ENCODE peak calls at places on chromosome 1, in six cellular contexts. D is IMR-90, R is prostate gland, Q is psoas muscle, V is thoracic aorta, L is aorta. F is an unnamed sample.

GRCh38 chr1:211959680-211960079 is 75.7 kb downstream of the INTS7 start:
- DNase-seq in D (no peak), R (no peak), Q (peak; percentile 43), V (no peak), L (no peak), F (no peak)

GRCh38 chr1:168717906-168718891 is 10.8 kb downstream of the DPT start:
- DNase-seq in D (no peak), R (no peak), Q (no peak), V (no peak), L (peak; percentile 61), F (no peak)

GRCh38 chr1:234478481-234479309 is at the start of gene TARBP1:
- DNase-seq in D (peak; percentile 78), R (peak; percentile 53), Q (peak; percentile 86), V (no peak), L (peak; percentile 83), F (peak; percentile 80)

GRCh38 chr1:91608876-91609275 is 108.2 kb downstream of the CDC7 start:
- DNase-seq in D (peak; percentile 96), R (no peak), Q (no peak), V (no peak), L (no peak), F (no peak)

GRCh38 chr1:173255214-173255813 is 48.2 kb upstream of the TNFSF4 start:
- DNase-seq in D (peak; percentile 61), R (no peak), Q (no peak), V (no peak), L (no peak), F (no peak)

GRCh38 chr1:197692965-197693364 is 82.3 kb downstream of the DENND1B start:
- DNase-seq in D (peak; percentile 31), R (no peak), Q (no peak), V (no peak), L (no peak), F (no peak)

GRCh38 chr1:45864124-45864721 is 60.8 kb downstream of the MAST2 start:
- DNase-seq in D (no peak), R (no peak), Q (no peak), V (no peak), L (no peak), F (no peak)

GRCh38 chr1:162388615-162389014 is 7.1 kb downstream of the C1orf226 start:
- DNase-seq in D (no peak), R (no peak), Q (no peak), V (no peak), L (no peak), F (no peak)

GRCh38 chr1:10773851-10774614 is 22.4 kb downstream of the CASZ1 start:
- DNase-seq in D (no peak), R (no peak), Q (peak; percentile 16), V (no peak), L (no peak), F (peak; percentile 24)

GRCh38 chr1:210201671-210202070 is 30.9 kb upstream of the SERTAD4 start:
- DNase-seq in D (peak; percentile 27), R (no peak), Q (no peak), V (no peak), L (no peak), F (no peak)

GRCh38 chr1:10106241-10106640 is 73.5 kb downstream of the UBE4B start:
- DNase-seq in D (no peak), R (no peak), Q (peak; percentile 58), V (no peak), L (no peak), F (no peak)

GRCh38 chr1:26165126-26165892 is 3.5 kb downstream of the C1orf232 start:
- DNase-seq in D (peak; percentile 23), R (no peak), Q (no peak), V (no peak), L (no peak), F (no peak)

GRCh38 chr1:202143768-202144509 is 598 bp downstream of the ARL8A start:
- DNase-seq in D (no peak), R (no peak), Q (peak; percentile 73), V (no peak), L (peak; percentile 75), F (peak; percentile 75)

GRCh38 chr1:160225345-160225744 is 20.2 kb downstream of the PEA15 start:
- DNase-seq in D (no peak), R (no peak), Q (no peak), V (no peak), L (no peak), F (no peak)

GRCh38 chr1:20058531-20058930 is 11.5 kb upstream of the PLA2G5 start:
- DNase-seq in D (peak; percentile 82), R (no peak), Q (no peak), V (no peak), L (no peak), F (no peak)

GRCh38 chr1:143698016-143698415 is 273.8 kb downstream of the FAM72C start:
- DNase-seq in D (no peak), R (no peak), Q (no peak), V (no peak), L (no peak), F (peak; percentile 65)

GRCh38 chr1:2614145-2614544 is 18.7 kb downstream of the MMEL1 start:
- DNase-seq in D (no peak), R (no peak), Q (no peak), V (no peak), L (no peak), F (no peak)
- H3K27me3 ChIP-seq in D (no peaks in the 10 kb centered on the region), R (no peaks in the 10 kb centered on the region), Q (peaks cover 4% of the 10 kb centered on the region), V (no peaks in the 10 kb centered on the region), L (no peaks in the 10 kb centered on the region), F (peaks cover 5% of the 10 kb centered on the region)

GRCh38 chr1:23367791-23368561 is 1.7 kb downstream of the ZNF436 start:
- DNase-seq in D (peak; percentile 99), R (peak; percentile 99), Q (peak; percentile 99), V (peak; percentile 93), L (peak; percentile 99), F (peak; percentile 99)
- H3K27me3 ChIP-seq in D (no peaks in the 10 kb centered on the region), R (no peaks in the 10 kb centered on the region), Q (no peaks in the 10 kb centered on the region), V (no peaks in the 10 kb centered on the region), L (no peaks in the 10 kb centered on the region), F (no peaks in the 10 kb centered on the region)

GRCh38 chr1:12773438-12773837 is at the start of gene PRAMEF12:
- DNase-seq in D (no peak), R (no peak), Q (no peak), V (no peak), L (no peak), F (no peak)
- H3K27me3 ChIP-seq in D (no peaks in the 10 kb centered on the region), R (peaks cover 3% of the 10 kb centered on the region), Q (no peaks in the 10 kb centered on the region), V (no peaks in the 10 kb centered on the region), L (no peaks in the 10 kb centered on the region), F (peaks cover 8% of the 10 kb centered on the region)

GRCh38 chr1:21663251-21663950 is 5.8 kb downstream of the RAP1GAP start:
- DNase-seq in D (no peak), R (no peak), Q (no peak), V (no peak), L (peak; percentile 21), F (no peak)
- H3K27me3 ChIP-seq in D (peaks cover 82% of the 10 kb centered on the region), R (no peaks in the 10 kb centered on the region), Q (peaks cover 19% of the 10 kb centered on the region), V (no peaks in the 10 kb centered on the region), L (no peaks in the 10 kb centered on the region), F (peaks cover 41% of the 10 kb centered on the region)

GRCh38 chr1:29896300-29896699 is 660.0 kb downstream of the PTPRU start:
- DNase-seq in D (no peak), R (no peak), Q (no peak), V (no peak), L (no peak), F (no peak)

GRCh38 chr1:29895201-29895600 is 658.9 kb downstream of the PTPRU start:
- DNase-seq in D (no peak), R (no peak), Q (no peak), V (no peak), L (no peak), F (no peak)

GRCh38 chr1:29893806-29894205 is 657.5 kb downstream of the PTPRU start:
- DNase-seq in D (no peak), R (no peak), Q (no peak), V (no peak), L (no peak), F (no peak)

GRCh38 chr1:29893036-29893723 is 656.9 kb downstream of the PTPRU start:
- DNase-seq in D (no peak), R (no peak), Q (no peak), V (no peak), L (no peak), F (no peak)

DNA sequence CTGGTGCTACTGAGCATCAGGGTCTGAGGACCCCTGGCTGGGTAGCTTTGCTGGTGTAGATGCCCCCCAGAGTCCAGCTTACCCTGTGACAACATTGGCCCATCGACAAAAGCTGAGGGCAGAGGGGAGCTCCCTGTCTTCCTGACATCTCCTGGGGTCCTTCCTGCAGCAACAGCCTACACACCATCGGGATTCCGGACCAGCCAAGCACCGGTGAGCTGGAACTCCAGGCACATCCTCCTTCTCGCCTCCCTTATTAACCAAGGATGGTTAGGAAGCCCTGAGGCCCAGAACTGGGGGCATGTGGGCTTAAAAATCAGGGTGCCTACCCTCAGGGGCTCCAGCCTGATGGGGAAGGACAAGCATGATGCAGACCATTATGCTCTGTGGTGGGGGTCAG is 658.0 kb downstream of the PTPRU start:
- DNase-seq in D (no peak), R (no peak), Q (no peak), V (no peak), L (no peak), F (no peak)
- H3K27me3 ChIP-seq in D (no peaks in the 10 kb centered on the region), R (peaks cover 2% of the 10 kb centered on the region), Q (peaks cover 2% of the 10 kb centered on the region), V (no peaks in the 10 kb centered on the region), L (no peaks in the 10 kb centered on the region), F (peaks cover 23% of the 10 kb centered on the region)

GRCh38 chr1:37629008-37629407 is 5.7 kb downstream of the RSPO1 start:
- DNase-seq in D (no peak), R (no peak), Q (no peak), V (no peak), L (no peak), F (no peak)
- H3K27me3 ChIP-seq in D (peaks cover 72% of the 10 kb centered on the region), R (peaks cover 19% of the 10 kb centered on the region), Q (peaks cover 41% of the 10 kb centered on the region), V (peaks cover 3% of the 10 kb centered on the region), L (no peaks in the 10 kb centered on the region), F (peaks cover 51% of the 10 kb centered on the region)